ENCODE peak calls at places on chromosomes 12 and 14, in eight cellular contexts. One of them, this sample, is unnamed.

GRCh38 chr14:24051789-24052655 is at the start of gene CARMIL3:
- DNase-seq in NCI-H1092: peak; percentile 78
- DNase-seq in NCI-H345: peak; percentile 80
- DNase-seq in lung microvascular endothelial cell: peak; percentile 65
- DNase-seq in stimulated activated naive B cell treated with anti-CD40 and anti-IgM and Interleukin-4, amounts not matched to agents 10 μg/mL and 1 μg/mL and 100 μg/mL, for 72 hours: peak; percentile 57
- DNase-seq in endodermal cell: peak; percentile 91
- DNase-seq in ELR: peak; percentile 52
- DNase-seq in CD4-positive, alpha-beta T cell: peak; percentile 29
- DNase-seq in this sample: peak; percentile 97

GRCh38 chr14:85535916-85536834 is 6.2 kb downstream of the FLRT2 start:
- DNase-seq in CD4-positive, alpha-beta T cell: no peak
- DNase-seq in ELR: peak; percentile 82
- DNase-seq in lung microvascular endothelial cell: peak; percentile 84
- DNase-seq in stimulated activated naive B cell treated with anti-CD40 and anti-IgM and Interleukin-4, amounts not matched to agents 10 μg/mL and 1 μg/mL and 100 μg/mL, for 72 hours: no peak
- DNase-seq in NCI-H1092: no peak
- DNase-seq in endodermal cell: peak; percentile 47
- DNase-seq in NCI-H345: peak; percentile 34
- DNase-seq in this sample: peak; percentile 25

GRCh38 chr14:51386983-51387730 is 147.1 kb downstream of the TMX1 start:
- DNase-seq in NCI-H1092: no peak
- DNase-seq in lung microvascular endothelial cell: peak; percentile 62
- DNase-seq in CD4-positive, alpha-beta T cell: no peak
- DNase-seq in stimulated activated naive B cell treated with anti-CD40 and anti-IgM and Interleukin-4, amounts not matched to agents 10 μg/mL and 1 μg/mL and 100 μg/mL, for 72 hours: no peak
- DNase-seq in endodermal cell: no peak
- DNase-seq in ELR: peak; percentile 26
- DNase-seq in NCI-H345: no peak
- DNase-seq in this sample: no peak

GRCh38 chr12:95316798-95317197 is 99.2 kb downstream of the VEZT start:
- DNase-seq in lung microvascular endothelial cell: no peak
- DNase-seq in CD4-positive, alpha-beta T cell: no peak
- DNase-seq in NCI-H1092: no peak
- DNase-seq in ELR: no peak
- DNase-seq in NCI-H345: no peak
- DNase-seq in stimulated activated naive B cell treated with anti-CD40 and anti-IgM and Interleukin-4, amounts not matched to agents 10 μg/mL and 1 μg/mL and 100 μg/mL, for 72 hours: no peak
- DNase-seq in endodermal cell: no peak
- DNase-seq in this sample: no peak

GRCh38 chr14:98189077-98189476 is 1082.9 kb downstream of the BCL11B start:
- DNase-seq in NCI-H1092: peak; percentile 15
- DNase-seq in NCI-H345: peak; percentile 52
- DNase-seq in CD4-positive, alpha-beta T cell: no peak
- DNase-seq in endodermal cell: no peak
- DNase-seq in ELR: no peak
- DNase-seq in lung microvascular endothelial cell: no peak
- DNase-seq in stimulated activated naive B cell treated with anti-CD40 and anti-IgM and Interleukin-4, amounts not matched to agents 10 μg/mL and 1 μg/mL and 100 μg/mL, for 72 hours: no peak
- DNase-seq in this sample: no peak

GRCh38 chr14:54807428-54807827 is 95.2 kb downstream of the GCH1 start:
- DNase-seq in NCI-H345: no peak
- DNase-seq in CD4-positive, alpha-beta T cell: no peak
- DNase-seq in lung microvascular endothelial cell: no peak
- DNase-seq in ELR: no peak
- DNase-seq in stimulated activated naive B cell treated with anti-CD40 and anti-IgM and Interleukin-4, amounts not matched to agents 10 μg/mL and 1 μg/mL and 100 μg/mL, for 72 hours: no peak
- DNase-seq in NCI-H1092: no peak
- DNase-seq in endodermal cell: no peak
- DNase-seq in this sample: no peak

GRCh38 chr14:31449971-31450610 is 7.2 kb downstream of the DTD2 start:
- DNase-seq in NCI-H345: peak; percentile 24
- DNase-seq in CD4-positive, alpha-beta T cell: no peak
- DNase-seq in NCI-H1092: no peak
- DNase-seq in ELR: peak; percentile 67
- DNase-seq in stimulated activated naive B cell treated with anti-CD40 and anti-IgM and Interleukin-4, amounts not matched to agents 10 μg/mL and 1 μg/mL and 100 μg/mL, for 72 hours: no peak
- DNase-seq in endodermal cell: no peak
- DNase-seq in lung microvascular endothelial cell: peak; percentile 67
- DNase-seq in this sample: peak; percentile 27

GRCh38 chr14:61644185-61644584 is 51.1 kb upstream of the HIF1A start:
- DNase-seq in stimulated activated naive B cell treated with anti-CD40 and anti-IgM and Interleukin-4, amounts not matched to agents 10 μg/mL and 1 μg/mL and 100 μg/mL, for 72 hours: no peak
- DNase-seq in NCI-H345: no peak
- DNase-seq in endodermal cell: no peak
- DNase-seq in NCI-H1092: no peak
- DNase-seq in ELR: no peak
- DNase-seq in lung microvascular endothelial cell: no peak
- DNase-seq in CD4-positive, alpha-beta T cell: no peak
- DNase-seq in this sample: no peak

GRCh38 chr14:86673523-86673969 is 1143.6 kb downstream of the FLRT2 start:
- DNase-seq in stimulated activated naive B cell treated with anti-CD40 and anti-IgM and Interleukin-4, amounts not matched to agents 10 μg/mL and 1 μg/mL and 100 μg/mL, for 72 hours: no peak
- DNase-seq in lung microvascular endothelial cell: no peak
- DNase-seq in ELR: no peak
- DNase-seq in NCI-H345: no peak
- DNase-seq in NCI-H1092: no peak
- DNase-seq in endodermal cell: no peak
- DNase-seq in CD4-positive, alpha-beta T cell: no peak
- DNase-seq in this sample: no peak

GRCh38 chr12:96036765-96037455 is 1.5 kb upstream of the LTA4H start:
- DNase-seq in stimulated activated naive B cell treated with anti-CD40 and anti-IgM and Interleukin-4, amounts not matched to agents 10 μg/mL and 1 μg/mL and 100 μg/mL, for 72 hours: no peak
- DNase-seq in CD4-positive, alpha-beta T cell: no peak
- DNase-seq in lung microvascular endothelial cell: no peak
- DNase-seq in NCI-H345: no peak
- DNase-seq in endodermal cell: no peak
- DNase-seq in NCI-H1092: no peak
- DNase-seq in ELR: peak; percentile 45
- DNase-seq in this sample: no peak

GRCh38 chr12:3896851-3897351 is 23.7 kb upstream of the PARP11 start:
- DNase-seq in lung microvascular endothelial cell: no peak
- DNase-seq in NCI-H1092: no peak
- DNase-seq in NCI-H345: no peak
- DNase-seq in CD4-positive, alpha-beta T cell: no peak
- DNase-seq in endodermal cell: no peak
- DNase-seq in ELR: no peak
- DNase-seq in stimulated activated naive B cell treated with anti-CD40 and anti-IgM and Interleukin-4, amounts not matched to agents 10 μg/mL and 1 μg/mL and 100 μg/mL, for 72 hours: no peak
- DNase-seq in this sample: no peak

GRCh38 chr14:100122481-100123215 is 36.8 kb downstream of the DEGS2 start:
- DNase-seq in ELR: no peak
- DNase-seq in CD4-positive, alpha-beta T cell: no peak
- DNase-seq in NCI-H345: no peak
- DNase-seq in lung microvascular endothelial cell: no peak
- DNase-seq in NCI-H1092: no peak
- DNase-seq in stimulated activated naive B cell treated with anti-CD40 and anti-IgM and Interleukin-4, amounts not matched to agents 10 μg/mL and 1 μg/mL and 100 μg/mL, for 72 hours: no peak
- DNase-seq in endodermal cell: no peak
- DNase-seq in this sample: no peak

This sample was measured in H7.